ENCODE peak calls at places on chromosomes 4 and X, in seven cellular contexts. I, J, S, T, Z, M and N are unnamed samples.

GRCh38 chr4:101527186-101527585 is 179.9 kb upstream of the PPP3CA start:
- DNase-seq in S (no peak), Z (no peak), M (no peak), I (no peak), J (peak), T (no peak), N (no peak)

GRCh38 chrX:53280703-53281320 is 572 bp downstream of the IQSEC2 start:
- DNase-seq in T (no peak), S (peak), J (no peak), I (no peak), M (no peak), Z (peak), N (no peak)

GRCh38 chr4:142315999-142316398 is 530.1 kb downstream of the INPP4B start:
- DNase-seq in Z (no peak), T (no peak), S (no peak), J (no peak), M (no peak), I (no peak), N (no peak)

GRCh38 chr4:73252001-73252400 is 6.6 kb downstream of the ANKRD17 start:
- DNase-seq in S (no peak), J (no peak), Z (no peak), I (no peak), T (no peak), M (no peak), N (no peak)

GRCh38 chr4:33060873-33061542 is 2340.8 kb downstream of the PCDH7 start:
- DNase-seq in Z (peak), T (peak), J (no peak), I (peak), S (peak), M (peak), N (no peak)

GRCh38 chrX:11430266-11430665 is 137.1 kb downstream of the AMELX start:
- DNase-seq in T (no peak), S (no peak), Z (no peak), M (no peak), I (no peak), J (no peak), N (no peak)

GRCh38 chrX:314781-315595 is 3.6 kb downstream of the GTPBP6 start:
- DNase-seq in S (peak), J (no peak), M (peak), T (no peak), Z (no peak), I (no peak), N (no peak)

GRCh38 chrX:118536687-118537461 is 41.3 kb downstream of the DOCK11 start:
- DNase-seq in I (no peak), S (peak), J (no peak), M (no peak), Z (no peak), T (no peak), N (no peak)

GRCh38 chr4:25654971-25655963 is at the start of gene SLC34A2:
- DNase-seq in J (no peak), I (no peak), Z (no peak), T (no peak), S (no peak), M (no peak), N (no peak)

GRCh38 chr4:126604273-126604867 is 1028.4 kb upstream of the INTU start:
- DNase-seq in Z (no peak), M (no peak), I (no peak), J (peak), T (peak), S (peak), N (no peak)

GRCh38 chrX:119605739-119606507 is at the start of gene NKRF:
- DNase-seq in I (peak), T (no peak), S (peak), J (peak), M (peak), Z (peak), N (peak)

GRCh38 chrX:130575831-130576404 is 174.1 kb downstream of the RBMX2 start:
- DNase-seq in T (peak), J (peak), Z (peak), M (no peak), I (no peak), S (peak), N (no peak)

GRCh38 chr4:186820371-186820990 is 96.8 kb upstream of the FAT1 start:
- DNase-seq in S (peak), M (no peak), I (no peak), Z (peak), T (peak), J (no peak), N (no peak)

GRCh38 chr4:166121897-166122296 is 248.9 kb downstream of the TLL1 start:
- DNase-seq in I (no peak), T (no peak), M (no peak), Z (peak), S (no peak), J (no peak), N (no peak)

GRCh38 chr4:109302366-109303140 is at the start of gene COL25A1:
- DNase-seq in J (peak), T (no peak), S (peak), M (peak), Z (peak), I (no peak), N (no peak)

GRCh38 chrX:33416273-33416805 is 205.0 kb upstream of the DMD start:
- DNase-seq in Z (no peak), T (no peak), I (no peak), M (no peak), S (no peak), J (no peak), N (no peak)

GRCh38 chr4:24065974-24066373 is 176.1 kb upstream of the PPARGC1A start:
- DNase-seq in T (no peak), I (no peak), M (no peak), J (no peak), Z (no peak), S (no peak), N (no peak)

GRCh38 chr4:124686279-124686678 is 26.3 kb downstream of the ANKRD50 start:
- DNase-seq in J (no peak), M (no peak), Z (no peak), S (no peak), T (no peak), I (no peak), N (no peak)

GRCh38 chr4:33037464-33037863 is 2317.3 kb downstream of the PCDH7 start:
- DNase-seq in J (no peak), M (no peak), T (no peak), I (no peak), Z (no peak), S (no peak), N (no peak)

GRCh38 chrX:94751611-94752010 is 1077.6 kb downstream of the FAM133A start:
- DNase-seq in I (no peak), M (no peak), S (no peak), J (no peak), Z (no peak), T (no peak), N (no peak)

GRCh38 chr4:183443609-183444148 is 757 bp upstream of the CDKN2AIP start:
- DNase-seq in M (peak), I (peak), S (no peak), Z (no peak), T (no peak), J (no peak), N (no peak)

GRCh38 chrX:119647552-119648420 is 41.6 kb upstream of the NKRF start:
- DNase-seq in Z (no peak), M (no peak), T (no peak), S (no peak), I (no peak), J (peak), N (no peak)

GRCh38 chr4:82900016-82900334 is 560 bp upstream of the THAP9 start:
- DNase-seq in T (no peak), S (no peak), M (no peak), J (no peak), Z (no peak), I (peak), N (no peak)

GRCh38 chrX:68832101-68832416 is 3.2 kb downstream of the EFNB1 start:
- DNase-seq in Z (no peak), M (peak), J (peak), I (no peak), S (peak), T (no peak), N (no peak)

GRCh38 chrX:9133426-9133825 is 99.5 kb upstream of the FAM9B start:
- DNase-seq in I (no peak), S (peak), J (no peak), T (no peak), M (no peak), Z (no peak), N (no peak)

DNA sequence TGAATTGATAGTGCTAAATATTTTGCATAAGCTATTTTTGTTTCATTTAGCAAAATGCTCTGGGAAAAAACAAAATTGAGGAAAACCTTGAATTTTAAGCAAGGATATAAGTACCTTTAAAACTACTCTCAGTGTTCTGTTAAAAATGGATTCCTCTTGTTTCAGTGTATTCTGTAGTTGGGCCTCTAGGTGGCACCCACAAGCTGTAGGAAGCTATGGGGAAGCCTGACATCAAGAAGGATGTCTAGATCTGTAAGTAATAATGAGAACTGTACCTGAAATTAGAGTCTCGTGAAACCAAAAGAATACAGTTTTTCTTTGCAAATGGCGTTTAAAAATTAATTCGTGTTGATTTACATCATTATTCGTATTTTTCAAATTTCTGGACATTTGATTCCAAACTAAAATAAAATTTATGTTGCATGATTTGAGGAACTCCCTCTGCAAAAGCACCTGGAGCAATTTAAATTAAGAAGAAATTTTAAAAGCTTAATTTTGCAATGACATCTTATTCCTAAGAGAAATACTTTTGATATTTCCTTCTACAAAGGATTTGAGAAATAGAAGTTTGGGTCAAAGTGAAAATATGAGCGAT is 51.2 kb downstream of the TMPRSS11E start:
- DNase-seq in M (no peak), T (peak), S (peak), J (peak), I (peak), Z (peak), N (peak)
- TF ChIP-seq CTCF in M (peak), T (peak), S (peak), J (peak), I (peak), Z (peak), N (peak)

GRCh38 chr4:121192500-121192899 is 28.4 kb upstream of the TNIP3 start:
- DNase-seq in I (no peak), M (no peak), T (peak), J (no peak), S (peak), Z (no peak), N (no peak)
- TF ChIP-seq CTCF in I (peak), M (peak), T (peak), J (peak), S (peak), Z (peak), N (peak)

GRCh38 chrX:65634732-65635131 is 32.7 kb upstream of the MSN start:
- DNase-seq in S (no peak), I (no peak), J (no peak), M (no peak), Z (no peak), T (no peak), N (no peak)
- TF ChIP-seq CTCF in S (no peak), I (no peak), J (no peak), M (no peak), Z (no peak), T (no peak), N (no peak)

GRCh38 chrX:49838374-49838773 is 9.3 kb downstream of the PAGE4 start:
- DNase-seq in J (peak), I (no peak), Z (no peak), M (no peak), T (peak), S (peak), N (no peak)
- TF ChIP-seq CTCF in J (peak), I (peak), Z (peak), M (peak), T (peak), S (peak), N (peak)

GRCh38 chrX:148599404-148599803 is 99.0 kb downstream of the AFF2 start:
- DNase-seq in I (no peak), J (no peak), Z (no peak), T (no peak), M (no peak), S (no peak), N (no peak)

GRCh38 chrX:148600581-148600980 is 100.2 kb downstream of the AFF2 start:
- DNase-seq in I (no peak), J (no peak), S (no peak), Z (no peak), T (no peak), M (no peak), N (no peak)

GRCh38 chrX:148600131-148600530 is 99.7 kb downstream of the AFF2 start:
- DNase-seq in T (no peak), J (no peak), M (no peak), I (no peak), Z (no peak), S (no peak), N (no peak)

DNA sequence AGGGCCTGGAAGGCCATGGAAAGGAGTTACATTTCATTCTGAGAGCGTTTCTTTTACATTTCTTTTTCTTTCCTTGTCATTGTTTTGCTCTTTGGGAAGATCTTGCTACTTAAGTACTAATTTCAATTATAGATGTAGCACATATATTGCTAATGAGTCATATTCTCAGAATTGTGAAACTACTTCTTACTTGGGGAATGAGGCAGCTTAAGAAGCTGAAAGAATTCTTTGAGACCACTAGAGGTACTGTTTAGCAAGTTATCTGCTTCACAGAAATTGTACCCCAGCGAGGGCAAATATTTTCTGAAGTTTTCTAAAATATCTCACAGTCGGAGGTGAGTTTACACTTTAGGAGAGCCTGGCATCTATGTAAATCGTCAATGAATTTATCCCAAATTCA is 100.6 kb downstream of the AFF2 start:
- DNase-seq in S (peak), M (no peak), I (no peak), Z (no peak), T (no peak), J (no peak), N (no peak)
- TF ChIP-seq CTCF in S (peak), M (no peak), I (no peak), Z (no peak), T (no peak), J (no peak), N (no peak)

GRCh38 chr4:147923854-147924253 is 192.0 kb downstream of the ARHGAP10 start:
- DNase-seq in S (no peak), J (peak), Z (no peak), T (no peak), I (no peak), M (no peak), N (no peak)

GRCh38 chr4:147928400-147928799 is 196.5 kb downstream of the ARHGAP10 start:
- DNase-seq in T (no peak), S (peak), Z (no peak), M (no peak), J (no peak), I (peak), N (no peak)

GRCh38 chr4:147927377-147928137 is 195.7 kb downstream of the ARHGAP10 start:
- DNase-seq in I (no peak), Z (peak), S (peak), J (no peak), M (no peak), T (no peak), N (no peak)

DNA sequence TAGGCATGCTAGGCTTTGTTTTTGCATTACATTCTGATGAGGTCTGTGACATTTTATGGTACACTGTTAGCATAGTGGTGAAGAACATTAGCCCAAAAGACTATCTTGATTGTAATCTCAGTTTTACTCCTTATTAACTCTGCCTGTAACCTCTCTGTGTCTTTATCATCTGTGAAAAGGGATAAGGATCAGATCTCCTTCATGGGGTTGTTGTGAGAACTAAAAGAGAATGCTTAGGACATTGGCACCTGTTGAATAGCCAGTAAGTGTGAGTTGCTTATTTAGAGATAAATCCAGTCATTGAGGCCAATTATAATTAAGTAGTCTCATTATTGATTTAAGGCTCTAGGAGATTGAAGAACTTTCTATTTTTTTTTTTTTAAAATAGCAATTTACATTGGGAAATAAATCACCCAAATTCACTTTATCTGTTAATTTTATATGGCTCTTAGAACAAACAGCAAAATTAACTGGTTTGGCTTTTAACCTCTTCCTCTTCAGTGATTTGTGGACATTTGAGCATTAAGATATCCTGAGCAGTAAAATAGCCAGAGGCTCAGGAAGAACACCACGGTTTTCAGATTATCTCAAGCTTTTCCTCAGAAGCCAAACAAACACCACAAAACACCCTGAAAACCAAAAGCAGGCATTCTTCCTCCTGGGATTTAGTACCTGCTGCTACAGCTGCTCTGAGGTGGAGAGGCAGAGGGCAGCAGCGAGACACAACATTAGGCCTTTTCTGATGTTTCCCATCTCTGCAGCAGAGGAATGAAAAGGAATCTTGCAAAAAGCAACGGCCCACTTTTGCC is 192.9 kb downstream of the ARHGAP10 start:
- DNase-seq in Z (peak), I (peak), J (no peak), M (no peak), S (peak), T (no peak), N (no peak)
- TF ChIP-seq CTCF in Z (peak), I (peak), J (peak), M (peak), S (peak), T (peak), N (peak)